ENCODE peak calls at places on chromosome 5, in five cellular contexts. A, Y, I, V and P are unnamed samples. For H3K4me1, the result is how much of the 10 kb centered on the place peaks cover.

GRCh38 chr5:144060598-144060997 is 109.9 kb downstream of the YIPF5 start:
- DNase-seq in Y (no peak), A (no peak), I (peak), V (no peak), P (no peak)

GRCh38 chr5:154370730-154371334 is 75.0 kb upstream of the SAP30L start:
- DNase-seq in A (no peak), Y (no peak), I (no peak), V (no peak), P (no peak)

GRCh38 chr5:108930107-108930506 is 182.4 kb downstream of the FER start:
- DNase-seq in V (no peak), I (no peak), Y (no peak), A (no peak), P (no peak)

GRCh38 chr5:101346906-101347305 is 443.8 kb upstream of the ST8SIA4 start:
- DNase-seq in I (no peak), V (no peak), Y (peak), A (no peak), P (no peak)

GRCh38 chr5:119439140-119439625 is 13.1 kb upstream of the HSD17B4 start:
- DNase-seq in A (peak), Y (peak), V (no peak), I (no peak), P (no peak)

GRCh38 chr5:76888733-76889300 is 39.0 kb downstream of the S100Z start:
- DNase-seq in Y (no peak), A (no peak), V (no peak), I (no peak), P (no peak)

GRCh38 chr5:74303575-74303974 is 337.0 kb downstream of the ENC1 start:
- DNase-seq in I (no peak), A (no peak), Y (no peak), V (no peak), P (no peak)

GRCh38 chr5:176609724-176610429 is at the start of gene GPRIN1:
- DNase-seq in Y (peak), A (peak), I (peak), V (no peak), P (no peak)

GRCh38 chr5:31894131-31894530 is 255.2 kb downstream of the PDZD2 start:
- DNase-seq in A (no peak), V (no peak), I (no peak), Y (no peak), P (no peak)

GRCh38 chr5:171646338-171647042 is 139.1 kb upstream of the SMIM23 start:
- DNase-seq in V (no peak), A (no peak), I (no peak), Y (no peak), P (no peak)

GRCh38 chr5:1107167-1108007 is 4.5 kb downstream of the SLC12A7 start:
- DNase-seq in A (no peak), I (no peak), V (no peak), Y (no peak), P (no peak)

GRCh38 chr5:149175346-149176113 is 34.2 kb downstream of the ABLIM3 start:
- DNase-seq in Y (no peak), A (no peak), I (no peak), V (peak), P (peak)

GRCh38 chr5:38297830-38298608 is 39.7 kb downstream of the EGFLAM start:
- DNase-seq in A (no peak), I (no peak), Y (no peak), V (no peak), P (peak)

GRCh38 chr5:979100-979817 is 29.3 kb upstream of the NKD2 start:
- DNase-seq in I (no peak), A (no peak), Y (no peak), V (no peak), P (no peak)

GRCh38 chr5:110807174-110807573 is 68.4 kb downstream of the SLC25A46 start:
- DNase-seq in Y (no peak), I (peak), A (peak), V (no peak), P (peak)

GRCh38 chr5:10604975-10605374 is 41.1 kb downstream of the ANKRD33B start:
- DNase-seq in I (no peak), V (no peak), Y (no peak), A (no peak), P (no peak)

GRCh38 chr5:1516615-1517601 is 6.9 kb downstream of the LPCAT1 start:
- DNase-seq in V (no peak), Y (peak), I (peak), A (peak), P (peak)

GRCh38 chr5:149314571-149315111 is 30.7 kb upstream of the GRPEL2 start:
- DNase-seq in A (no peak), I (no peak), V (no peak), Y (no peak), P (no peak)

GRCh38 chr5:54309237-54309636 is 1.1 kb downstream of the ARL15 start:
- DNase-seq in A (no peak), V (no peak), I (peak), Y (no peak), P (no peak)

GRCh38 chr5:141701341-141702119 is 19.5 kb upstream of the ARAP3 start:
- DNase-seq in Y (no peak), V (no peak), I (no peak), A (no peak), P (no peak)

GRCh38 chr5:68480385-68480940 is 264.9 kb downstream of the PIK3R1 start:
- DNase-seq in I (no peak), A (no peak), Y (no peak), V (no peak), P (no peak)

GRCh38 chr5:74575741-74576538 is 64.6 kb downstream of the ENC1 start:
- DNase-seq in Y (no peak), V (no peak), A (no peak), I (peak), P (no peak)

GRCh38 chr5:152004095-152004494 is 79.4 kb upstream of the GLRA1 start:
- DNase-seq in I (no peak), A (no peak), Y (no peak), V (no peak), P (no peak)

GRCh38 chr5:150596826-150597225 is 43.6 kb upstream of the SYNPO start:
- DNase-seq in Y (no peak), V (no peak), A (no peak), I (no peak), P (no peak)

GRCh38 chr5:93926831-93927600 is 185.6 kb upstream of the POU5F2 start:
- DNase-seq in Y (no peak), I (peak), A (no peak), V (no peak), P (no peak)

GRCh38 chr5:172834570-172835245 is 657 bp downstream of the ERGIC1 start:
- DNase-seq in V (no peak), Y (no peak), A (peak), I (no peak), P (no peak)

GRCh38 chr5:170200876-170201275 is 31.9 kb upstream of the C5orf58 start:
- DNase-seq in A (no peak), V (no peak), Y (no peak), I (no peak), P (no peak)

GRCh38 chr5:99022250-99022649 is 93.4 kb upstream of the CHD1 start:
- DNase-seq in I (no peak), V (no peak), A (no peak), Y (no peak), P (no peak)

GRCh38 chr5:139378101-139378825 is 4.8 kb downstream of the SLC23A1 start:
- DNase-seq in A (peak), I (no peak), V (no peak), Y (no peak), P (no peak)
- TF ChIP-seq POLR2A in A (no peak), I (no peak), V (no peak), Y (no peak), P (no peak)

GRCh38 chr5:72451771-72452505 is 55.3 kb downstream of the ZNF366 start:
- DNase-seq in A (peak), V (peak), Y (peak), I (peak), P (peak)
- H3K4me1 ChIP-seq in A (under half), V (under half), Y (under half), I (under half), P (under half)

GRCh38 chr5:138469540-138470321 is 4.5 kb downstream of the EGR1 start:
- DNase-seq in Y (peak), V (no peak), I (peak), A (peak), P (peak)
- TF ChIP-seq POLR2A in Y (no peak), V (no peak), I (no peak), A (peak), P (no peak)

GRCh38 chr5:80220268-80220897 is 35.5 kb downstream of the SERINC5 start:
- DNase-seq in V (no peak), A (no peak), Y (no peak), I (no peak), P (no peak)
- H3K4me1 ChIP-seq in V (under half), A (under half), Y (under half), I (under half), P (under half)